ENCODE peak calls at places on chromosomes 2 and 18, in five cellular contexts. L, Z, R, F and C are unnamed samples.
A peak's percentile ranks its signal among the peaks of the same experiment; 100 is the strongest.

GRCh38 chr2:209008636-209009287 is 415.1 kb upstream of the MAP2 start:
- DNase-seq in L (no peak), Z (no peak), R (no peak), F (no peak), C (no peak)

GRCh38 chr2:185610301-185610700 is 128.3 kb upstream of the FSIP2 start:
- DNase-seq in L (no peak), Z (no peak), R (no peak), F (no peak), C (no peak)

GRCh38 chr2:240366901-240367300 is 68.6 kb upstream of the GPC1 start:
- DNase-seq in L (no peak), Z (no peak), R (no peak), F (no peak), C (no peak)

GRCh38 chr2:230575640-230576324 is 136.9 kb upstream of the CAB39 start:
- DNase-seq in L (no peak), Z (no peak), R (no peak), F (no peak), C (no peak)

GRCh38 chr2:28365158-28365557 is 27.5 kb upstream of the FOSL2 start:
- DNase-seq in L (peak; percentile 33), Z (no peak), R (no peak), F (no peak), C (peak; percentile 34)

GRCh38 chr2:133818661-133819060 is 250.4 kb upstream of the NCKAP5 start:
- DNase-seq in L (no peak), Z (no peak), R (no peak), F (no peak), C (no peak)

GRCh38 chr2:60297296-60298010 is 256.0 kb downstream of the BCL11A start:
- DNase-seq in L (no peak), Z (no peak), R (no peak), F (no peak), C (no peak)

GRCh38 chr18:35355140-35355618 is 11.0 kb upstream of the ZNF24 start:
- DNase-seq in L (peak; percentile 92), Z (peak; percentile 81), R (no peak), F (no peak), C (no peak)

GRCh38 chr2:216989335-216990129 is 129.7 kb upstream of the TNP1 start:
- DNase-seq in L (peak; percentile 40), Z (no peak), R (no peak), F (no peak), C (no peak)

GRCh38 chr2:197514754-197515153 is 1.1 kb upstream of the MOB4 start:
- DNase-seq in L (no peak), Z (no peak), R (no peak), F (no peak), C (no peak)

GRCh38 chr18:55647331-55647730 is 59.3 kb upstream of the TCF4 start:
- DNase-seq in L (no peak), Z (no peak), R (no peak), F (no peak), C (no peak)

GRCh38 chr2:238330391-238330790 is 10.1 kb downstream of the TRAF3IP1 start:
- DNase-seq in L (no peak), Z (no peak), R (no peak), F (no peak), C (no peak)

GRCh38 chr18:33579868-33580205 is 1.8 kb downstream of the ASXL3 start:
- DNase-seq in L (no peak), Z (no peak), R (no peak), F (no peak), C (no peak)

GRCh38 chr2:85436836-85437487 is 18.4 kb downstream of the SH2D6 start:
- DNase-seq in L (no peak), Z (no peak), R (no peak), F (no peak), C (no peak)

GRCh38 chr2:207236156-207236935 is 70.6 kb upstream of the KLF7 start:
- DNase-seq in L (no peak), Z (no peak), R (no peak), F (no peak), C (no peak)

GRCh38 chr2:100588071-100588786 is 25.4 kb downstream of the PDCL3 start:
- DNase-seq in L (peak; percentile 82), Z (no peak), R (peak; percentile 25), F (peak; percentile 46), C (no peak)

GRCh38 chr2:227576110-227576509 is 22.6 kb upstream of the SCYGR2 start:
- DNase-seq in L (no peak), Z (no peak), R (no peak), F (no peak), C (no peak)

GRCh38 chr18:13680612-13681011 is 45.7 kb downstream of the FAM210A start:
- DNase-seq in L (peak; percentile 32), Z (no peak), R (no peak), F (no peak), C (no peak)

GRCh38 chr2:96213379-96213778 is 4.8 kb upstream of the STARD7 start:
- DNase-seq in L (no peak), Z (no peak), R (no peak), F (no peak), C (no peak)

GRCh38 chr2:133802366-133802765 is 234.1 kb upstream of the NCKAP5 start:
- DNase-seq in L (no peak), Z (no peak), R (no peak), F (no peak), C (no peak)

GRCh38 chr2:60516383-60516811 is 37.1 kb downstream of the BCL11A start:
- DNase-seq in L (peak; percentile 90), Z (peak; percentile 67), R (peak; percentile 74), F (no peak), C (no peak)

GRCh38 chr2:239178484-239178883 is 222.3 kb downstream of the HDAC4 start:
- DNase-seq in L (no peak), Z (peak; percentile 5), R (no peak), F (no peak), C (peak; percentile 38)

GRCh38 chr2:134307334-134307733 is 53.5 kb downstream of the MGAT5 start:
- DNase-seq in L (no peak), Z (no peak), R (no peak), F (no peak), C (no peak)

GRCh38 chr2:54665436-54665856 is 58.0 kb upstream of the EML6 start:
- DNase-seq in L (peak; percentile 69), Z (peak; percentile 64), R (no peak), F (no peak), C (no peak)

GRCh38 chr2:208586516-208586915 is 179.9 kb downstream of the PTH2R start:
- DNase-seq in L (no peak), Z (no peak), R (no peak), F (no peak), C (no peak)

GRCh38 chr2:196500686-196501431 is 138.7 kb upstream of the CCDC150 start:
- DNase-seq in L (no peak), Z (no peak), R (no peak), F (peak; percentile 28), C (no peak)

GRCh38 chr2:219525533-219526232 is 11.4 kb downstream of the ASIC4 start:
- DNase-seq in L (peak; percentile 70), Z (no peak), R (no peak), F (no peak), C (no peak)

GRCh38 chr2:136242687-136243277 is 124.8 kb upstream of the CXCR4 start:
- DNase-seq in L (no peak), Z (peak; percentile 13), R (no peak), F (no peak), C (no peak)

GRCh38 chr18:76977108-76977621 is 154.8 kb downstream of the ZNF236 start:
- DNase-seq in L (no peak), Z (no peak), R (no peak), F (no peak), C (peak; percentile 59)

GRCh38 chr2:30233142-30233961 is 2.0 kb downstream of the LBH start:
- DNase-seq in L (no peak), Z (no peak), R (no peak), F (no peak), C (no peak)

GRCh38 chr18:7567487-7568425 is 640 bp downstream of the PTPRM start:
- DNase-seq in L (peak; percentile 79), Z (peak; percentile 61), R (no peak), F (peak; percentile 26), C (peak; percentile 86)

GRCh38 chr2:144938308-144938709 is 418.4 kb upstream of the ZEB2 start:
- DNase-seq in L (peak; percentile 94), Z (no peak), R (peak; percentile 57), F (peak; percentile 20), C (no peak)

GRCh38 chr2:126761981-126762878 is 106.3 kb downstream of the GYPC start:
- DNase-seq in L (no peak), Z (no peak), R (no peak), F (no peak), C (no peak)

GRCh38 chr2:223062304-223062845 is 10.4 kb downstream of the KCNE4 start:
- DNase-seq in L (no peak), Z (no peak), R (no peak), F (no peak), C (no peak)

GRCh38 chr2:241001413-241002274 is 3.2 kb downstream of the SNED1 start:
- DNase-seq in L (no peak), Z (no peak), R (no peak), F (no peak), C (no peak)

GRCh38 chr18:75074196-75075015 is 134.5 kb downstream of the PTGR3 start:
- DNase-seq in L (no peak), Z (no peak), R (no peak), F (no peak), C (no peak)
- TF ChIP-seq CTCF in L (no peak), Z (no peak), R (no peak), F (no peak), C (no peak)

GRCh38 chr2:65999790-66000189 is 435.1 kb upstream of the MEIS1 start:
- DNase-seq in L (no peak), Z (no peak), R (no peak), F (peak; percentile 11), C (no peak)
- TF ChIP-seq CTCF in L (no peak), Z (no peak), R (no peak), F (peak; percentile 16), C (peak; percentile 54)

DNA sequence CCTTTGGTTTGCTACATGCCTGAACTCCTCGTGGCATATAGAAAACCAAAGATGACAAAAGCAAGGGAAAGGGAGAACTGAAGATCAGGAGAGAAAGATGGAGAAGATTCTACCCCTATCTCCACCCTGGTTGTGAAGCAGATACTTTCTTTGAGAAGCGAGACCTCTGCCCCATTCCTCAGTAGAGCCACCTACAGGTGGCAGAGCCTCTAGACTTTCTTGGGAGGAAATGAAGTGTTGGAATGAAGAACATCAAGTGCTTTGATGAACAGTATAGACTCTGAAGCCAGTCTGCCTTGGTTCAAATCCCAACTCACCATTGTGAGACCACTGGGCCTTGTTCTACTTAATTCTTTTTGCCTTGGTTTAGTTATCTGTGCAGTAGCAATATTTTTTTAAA is 348.8 kb upstream of the ETAA1 start:
- DNase-seq in L (no peak), Z (no peak), R (no peak), F (no peak), C (no peak)
- TF ChIP-seq CTCF in L (no peak), Z (no peak), R (no peak), F (no peak), C (peak; percentile 14)

GRCh38 chr2:236644502-236644911 is 74.9 kb downstream of the ACKR3 start:
- DNase-seq in L (no peak), Z (no peak), R (no peak), F (no peak), C (no peak)

GRCh38 chr2:236643480-236643879 is 73.9 kb downstream of the ACKR3 start:
- DNase-seq in L (no peak), Z (no peak), R (no peak), F (no peak), C (no peak)

GRCh38 chr2:236642125-236642524 is 72.5 kb downstream of the ACKR3 start:
- DNase-seq in L (no peak), Z (no peak), R (no peak), F (no peak), C (no peak)

GRCh38 chr2:236642584-236643291 is 73.1 kb downstream of the ACKR3 start:
- DNase-seq in L (peak; percentile 98), Z (peak; percentile 21), R (peak; percentile 100), F (peak; percentile 67), C (no peak)

GRCh38 chr2:236644067-236644466 is 74.4 kb downstream of the ACKR3 start:
- DNase-seq in L (no peak), Z (no peak), R (no peak), F (no peak), C (no peak)
- TF ChIP-seq CTCF in L (no peak), Z (no peak), R (no peak), F (no peak), C (no peak)